ENCODE peak calls at places on chromosomes 4 and X, in eight cellular contexts. Y is DND-41, M is lung, F is fibroblast of mammary gland, U is choroid plexus epithelial cell, P is GM12865, S is tibial nerve, X is prostate gland. R is an unnamed sample.

GRCh38 chr4:37442062-37442323 is 197.4 kb downstream of the NWD2 start:
- DNase-seq in Y (no peak), F (no peak), M (no peak), P (no peak), X (no peak), U (no peak), S (no peak), R (no peak)

GRCh38 chrX:47170861-47171692 is 22.6 kb upstream of the UBA1 start:
- DNase-seq in Y (no peak), S (no peak), U (no peak), X (no peak), F (no peak), P (no peak), M (no peak), R (no peak)

GRCh38 chr4:73676136-73676535 is 55.9 kb upstream of the RASSF6 start:
- DNase-seq in U (no peak), P (no peak), X (no peak), F (no peak), S (no peak), M (no peak), Y (no peak), R (no peak)

GRCh38 chrX:7068939-7069367 is 78.6 kb upstream of the STS start:
- DNase-seq in S (no peak), M (no peak), P (peak; percentile 21), X (no peak), U (peak; percentile 57), Y (peak; percentile 93), F (no peak), R (no peak)

GRCh38 chr4:1191621-1192020 is 19.2 kb upstream of the SPON2 start:
- DNase-seq in F (no peak), U (no peak), Y (peak; percentile 3), M (no peak), X (no peak), S (no peak), P (peak; percentile 0), R (no peak)

GRCh38 chrX:30735839-30736238 is 82.6 kb downstream of the GK start:
- DNase-seq in Y (peak; percentile 62), X (peak; percentile 8), M (peak; percentile 69), P (peak; percentile 70), U (peak; percentile 74), F (peak; percentile 62), S (peak; percentile 48), R (peak; percentile 31)

GRCh38 chr4:85430697-85431096 is 44.3 kb upstream of the ARHGAP24 start:
- DNase-seq in U (no peak), M (no peak), F (no peak), Y (no peak), P (no peak), X (no peak), S (no peak), R (no peak)

GRCh38 chr4:145130788-145131398 is 32.8 kb downstream of the ABCE1 start:
- DNase-seq in F (peak; percentile 81), X (no peak), S (no peak), U (peak; percentile 85), P (no peak), Y (no peak), M (peak; percentile 57), R (no peak)

GRCh38 chrX:122934131-122934530 is 249.9 kb upstream of the GRIA3 start:
- DNase-seq in M (no peak), U (no peak), P (no peak), Y (no peak), F (peak; percentile 51), S (no peak), X (no peak), R (no peak)

GRCh38 chrX:10906861-10907260 is 204.3 kb upstream of the HCCS start:
- DNase-seq in P (no peak), F (peak; percentile 21), U (no peak), M (no peak), Y (no peak), S (no peak), X (no peak), R (no peak)

GRCh38 chr4:140996757-140997156 is 136.5 kb downstream of the RNF150 start:
- DNase-seq in S (no peak), X (no peak), M (no peak), U (peak; percentile 79), P (no peak), F (peak; percentile 41), Y (no peak), R (no peak)
- TF ChIP-seq CTCF in S (no peak), X (no peak), M (no peak), U (no peak), P (no peak), F (peak; percentile 26), Y (no peak), R (no peak)

GRCh38 chr4:155570661-155571060 is 96.0 kb upstream of the GUCY1A1 start:
- DNase-seq in P (no peak), X (no peak), S (no peak), Y (no peak), M (no peak), U (no peak), F (no peak), R (no peak)
- H3K4me3 ChIP-seq in P (no peak overlapping the region), X (no peak overlapping the region), S (no peak overlapping the region), Y (no peak overlapping the region), M (no peak overlapping the region), U (no peak overlapping the region), F (no peak overlapping the region), R (no peak overlapping the region)

DNA sequence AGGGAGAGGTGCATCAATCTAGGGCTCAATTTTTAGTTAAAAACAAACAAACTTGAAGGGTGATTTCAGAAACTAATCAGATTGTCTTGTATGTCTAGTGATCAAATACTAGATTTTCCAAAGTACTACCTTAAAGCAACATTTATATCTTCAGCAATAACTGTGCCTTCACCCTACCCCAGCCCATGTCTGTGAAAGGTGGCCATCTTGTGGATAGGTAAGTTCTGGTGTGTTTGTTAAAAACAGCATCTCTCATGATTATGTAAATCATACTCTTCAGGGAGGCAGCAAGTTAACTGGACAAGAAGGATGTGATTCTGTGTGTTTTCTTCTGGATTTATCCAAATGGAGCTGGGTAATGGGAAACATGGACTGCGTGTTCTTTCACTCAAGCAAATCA is 81.4 kb upstream of the ACSL1 start:
- DNase-seq in M (no peak), X (no peak), S (no peak), Y (no peak), F (no peak), P (peak; percentile 45), U (peak; percentile 13), R (no peak)
- TF ChIP-seq CTCF in M (no peak), X (no peak), S (no peak), Y (no peak), F (no peak), P (peak; percentile 24), U (no peak), R (peak; percentile 47)

GRCh38 chr4:158724647-158725046 is 1.5 kb upstream of the PPID start:
- DNase-seq in S (no peak), M (no peak), U (no peak), P (no peak), F (no peak), X (no peak), Y (no peak), R (no peak)

GRCh38 chr4:158722291-158722916 is 792 bp downstream of the PPID start:
- DNase-seq in Y (no peak), U (peak; percentile 55), X (no peak), F (peak; percentile 55), P (peak; percentile 33), S (no peak), M (no peak), R (peak; percentile 26)

GRCh38 chr4:158722917-158723793 is at the start of gene PPID:
- DNase-seq in F (peak; percentile 71), M (peak; percentile 86), Y (peak; percentile 72), S (peak; percentile 74), P (peak; percentile 92), X (peak; percentile 77), U (peak; percentile 71), R (peak; percentile 53)

GRCh38 chr4:158715787-158716186 is 7.4 kb downstream of the PPID start:
- DNase-seq in P (no peak), S (no peak), U (no peak), X (no peak), F (no peak), Y (no peak), M (no peak), R (no peak)

DNA sequence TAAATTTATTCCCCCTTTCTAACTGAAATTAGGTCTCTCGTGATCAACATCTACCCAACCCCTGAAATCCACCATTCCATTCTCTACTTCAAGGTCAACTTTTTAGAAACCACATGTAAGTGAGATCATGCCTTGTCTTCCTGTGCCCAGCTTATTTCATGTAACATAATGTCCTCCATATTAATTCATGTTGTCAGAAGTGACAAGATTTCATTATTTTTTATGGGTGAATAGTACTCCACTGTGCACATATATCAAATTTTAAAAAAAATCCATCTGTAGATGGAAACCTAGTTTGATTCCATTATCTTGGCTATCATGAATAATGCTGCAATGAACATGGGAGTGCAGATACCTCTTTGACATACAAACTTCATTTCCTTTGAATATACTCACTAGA is 1.5 kb downstream of the PPID start:
- DNase-seq in Y (no peak), F (no peak), M (no peak), U (no peak), X (no peak), P (no peak), S (no peak), R (no peak)
- H3K4me3 ChIP-seq in Y (no peak overlapping the region), F (no peak overlapping the region), M (no peak overlapping the region), U (no peak overlapping the region), X (no peak overlapping the region), P (peak overlapping the region; percentile 90), S (no peak overlapping the region), R (peak overlapping the region; percentile 83)